ENCODE peak calls at places on chromosomes 13 and 19, in five cellular contexts. One of them, this sample, is unnamed.

GRCh38 chr19:36152061-36152885 is at the start of gene COX7A1:
- DNase-seq in cardiac fibroblast: peak
- DNase-seq in AG09309: no peak
- DNase-seq in HL-60: no peak
- DNase-seq in AG10803: peak
- DNase-seq in this sample: peak

GRCh38 chr13:31321457-31321856 is 121.7 kb downstream of the B3GLCT start:
- DNase-seq in AG09309: no peak
- DNase-seq in AG10803: no peak
- DNase-seq in HL-60: no peak
- DNase-seq in cardiac fibroblast: no peak
- DNase-seq in this sample: no peak

GRCh38 chr13:41813426-41813825 is 147.5 kb downstream of the VWA8 start:
- DNase-seq in AG10803: peak
- DNase-seq in AG09309: no peak
- DNase-seq in HL-60: no peak
- DNase-seq in cardiac fibroblast: peak
- DNase-seq in this sample: no peak

GRCh38 chr19:48213959-48214358 is 41.8 kb downstream of the CARD8 start:
- DNase-seq in AG09309: no peak
- DNase-seq in HL-60: no peak
- DNase-seq in cardiac fibroblast: no peak
- DNase-seq in AG10803: no peak
- DNase-seq in this sample: no peak

GRCh38 chr19:20315543-20315942 is 148.5 kb downstream of the ZNF486 start:
- DNase-seq in AG09309: no peak
- DNase-seq in AG10803: no peak
- DNase-seq in cardiac fibroblast: no peak
- DNase-seq in HL-60: no peak
- DNase-seq in this sample: no peak

GRCh38 chr13:44884076-44884729 is 105.1 kb downstream of the NUFIP1 start:
- DNase-seq in AG10803: peak
- DNase-seq in AG09309: no peak
- DNase-seq in HL-60: no peak
- DNase-seq in cardiac fibroblast: peak
- DNase-seq in this sample: no peak

GRCh38 chr13:45166858-45167257 is 34.0 kb downstream of the KCTD4 start:
- DNase-seq in HL-60: no peak
- DNase-seq in AG10803: no peak
- DNase-seq in AG09309: no peak
- DNase-seq in cardiac fibroblast: no peak
- DNase-seq in this sample: no peak

GRCh38 chr19:42468273-42468796 is 25.6 kb upstream of the CXCL17 start:
- DNase-seq in HL-60: no peak
- DNase-seq in AG10803: peak
- DNase-seq in AG09309: peak
- DNase-seq in cardiac fibroblast: peak
- DNase-seq in this sample: no peak

GRCh38 chr13:48334534-48335127 is 31.1 kb downstream of the RB1 start:
- DNase-seq in HL-60: no peak
- DNase-seq in cardiac fibroblast: peak
- DNase-seq in AG10803: peak
- DNase-seq in AG09309: peak
- DNase-seq in this sample: peak

GRCh38 chr13:89695343-89696257 is 1651.9 kb upstream of the MIR17HG start:
- DNase-seq in AG10803: peak
- DNase-seq in HL-60: peak
- DNase-seq in cardiac fibroblast: peak
- DNase-seq in AG09309: no peak
- DNase-seq in this sample: peak

GRCh38 chr13:79675931-79676658 is 195.1 kb downstream of the NDFIP2 start:
- DNase-seq in AG09309: no peak
- DNase-seq in AG10803: no peak
- DNase-seq in HL-60: no peak
- DNase-seq in cardiac fibroblast: no peak
- DNase-seq in this sample: no peak

GRCh38 chr19:23882493-23882892 is 32.2 kb upstream of the ZNF726 start:
- DNase-seq in HL-60: no peak
- DNase-seq in cardiac fibroblast: no peak
- DNase-seq in AG09309: no peak
- DNase-seq in AG10803: no peak
- DNase-seq in this sample: no peak

GRCh38 chr13:34020388-34020787 is 202.4 kb downstream of the RFC3 start:
- DNase-seq in AG09309: no peak
- DNase-seq in AG10803: no peak
- DNase-seq in cardiac fibroblast: no peak
- DNase-seq in HL-60: no peak
- DNase-seq in this sample: no peak

GRCh38 chr13:19573072-19573716 is 11.9 kb upstream of the TPTE2 start:
- DNase-seq in AG09309: no peak
- DNase-seq in cardiac fibroblast: no peak
- DNase-seq in HL-60: no peak
- DNase-seq in AG10803: no peak
- DNase-seq in this sample: no peak

GRCh38 chr13:79481685-79482052 is 714 bp downstream of the NDFIP2 start:
- DNase-seq in AG09309: no peak
- DNase-seq in AG10803: no peak
- DNase-seq in cardiac fibroblast: no peak
- DNase-seq in HL-60: no peak
- DNase-seq in this sample: no peak

GRCh38 chr19:32870981-32871451 is 1.4 kb upstream of the SLC7A9 start:
- DNase-seq in AG09309: no peak
- DNase-seq in cardiac fibroblast: no peak
- DNase-seq in AG10803: no peak
- DNase-seq in HL-60: no peak
- DNase-seq in this sample: no peak

GRCh38 chr19:19447536-19448237 is 42.2 kb downstream of the GATAD2A start:
- DNase-seq in AG09309: no peak
- DNase-seq in AG10803: peak
- DNase-seq in cardiac fibroblast: no peak
- DNase-seq in HL-60: no peak
- DNase-seq in this sample: no peak

GRCh38 chr13:33318037-33318436 is 32.5 kb upstream of the STARD13 start:
- DNase-seq in HL-60: no peak
- DNase-seq in cardiac fibroblast: peak
- DNase-seq in AG09309: no peak
- DNase-seq in AG10803: no peak
- DNase-seq in this sample: no peak

GRCh38 chr13:97855570-97855970 is 97.9 kb upstream of the IPO5 start:
- DNase-seq in AG09309: peak
- DNase-seq in AG10803: peak
- DNase-seq in cardiac fibroblast: peak
- DNase-seq in HL-60: peak
- DNase-seq in this sample: peak

GRCh38 chr13:110399801-110400200 is 92.7 kb downstream of the COL4A2 start:
- DNase-seq in AG09309: no peak
- DNase-seq in HL-60: no peak
- DNase-seq in cardiac fibroblast: peak
- DNase-seq in AG10803: peak
- DNase-seq in this sample: no peak

GRCh38 chr13:20703785-20704458 is 423 bp downstream of the IL17D start:
- DNase-seq in cardiac fibroblast: peak
- DNase-seq in AG09309: no peak
- DNase-seq in AG10803: peak
- DNase-seq in HL-60: peak
- DNase-seq in this sample: peak

GRCh38 chr13:40777166-40777956 is 6.4 kb upstream of the MRPS31 start:
- DNase-seq in HL-60: no peak
- DNase-seq in cardiac fibroblast: peak
- DNase-seq in AG09309: no peak
- DNase-seq in AG10803: peak
- DNase-seq in this sample: peak

GRCh38 chr19:30029721-30030510 is 87.9 kb downstream of the URI1 start:
- DNase-seq in HL-60: no peak
- DNase-seq in AG09309: peak
- DNase-seq in AG10803: no peak
- DNase-seq in cardiac fibroblast: peak
- DNase-seq in this sample: peak

GRCh38 chr13:91291078-91291477 is 56.4 kb upstream of the MIR17HG start:
- DNase-seq in cardiac fibroblast: no peak
- DNase-seq in HL-60: no peak
- DNase-seq in AG10803: no peak
- DNase-seq in AG09309: no peak
- DNase-seq in this sample: no peak

GRCh38 chr19:709196-709964 is 645 bp downstream of the PALM start:
- DNase-seq in AG09309: no peak
- DNase-seq in HL-60: no peak
- DNase-seq in cardiac fibroblast: no peak
- DNase-seq in AG10803: no peak
- DNase-seq in this sample: no peak

GRCh38 chr13:32846020-32846451 is 170.2 kb upstream of the KL start:
- DNase-seq in AG10803: no peak
- DNase-seq in AG09309: no peak
- DNase-seq in cardiac fibroblast: no peak
- DNase-seq in HL-60: no peak
- DNase-seq in this sample: no peak

GRCh38 chr13:43354147-43354945 is 331.0 kb downstream of the DNAJC15 start:
- DNase-seq in AG09309: no peak
- DNase-seq in AG10803: peak
- DNase-seq in cardiac fibroblast: no peak
- DNase-seq in HL-60: no peak
- DNase-seq in this sample: no peak

GRCh38 chr19:35051796-35052195 is 10.3 kb downstream of the HPN start:
- DNase-seq in AG09309: no peak
- DNase-seq in AG10803: no peak
- DNase-seq in HL-60: no peak
- DNase-seq in cardiac fibroblast: no peak
- DNase-seq in this sample: no peak

GRCh38 chr19:49217382-49217781 is 59.8 kb downstream of the TRPM4 start:
- DNase-seq in AG10803: peak
- DNase-seq in cardiac fibroblast: peak
- DNase-seq in AG09309: no peak
- DNase-seq in HL-60: no peak
- DNase-seq in this sample: no peak

GRCh38 chr19:12847159-12848139 is 9.1 kb downstream of the MAST1 start:
- DNase-seq in AG10803: peak
- DNase-seq in cardiac fibroblast: peak
- DNase-seq in HL-60: peak
- DNase-seq in AG09309: peak
- DNase-seq in this sample: peak

GRCh38 chr13:53151692-53152421 is 123.2 kb downstream of the OLFM4 start:
- DNase-seq in AG09309: no peak
- DNase-seq in HL-60: peak
- DNase-seq in AG10803: peak
- DNase-seq in cardiac fibroblast: peak
- DNase-seq in this sample: peak

GRCh38 chr13:88042489-88042888 is 371.3 kb downstream of the SLITRK5 start:
- DNase-seq in AG10803: peak
- DNase-seq in AG09309: no peak
- DNase-seq in cardiac fibroblast: no peak
- DNase-seq in HL-60: no peak
- DNase-seq in this sample: no peak

GRCh38 chr19:45405435-45406164 is 731 bp upstream of the PPP1R13L start:
- DNase-seq in AG09309: peak
- DNase-seq in AG10803: peak
- DNase-seq in HL-60: peak
- DNase-seq in cardiac fibroblast: peak
- DNase-seq in this sample: peak

GRCh38 chr13:80359459-80360297 is 18.8 kb upstream of the SPRY2 start:
- DNase-seq in AG10803: no peak
- DNase-seq in HL-60: no peak
- DNase-seq in cardiac fibroblast: peak
- DNase-seq in AG09309: no peak
- DNase-seq in this sample: no peak

GRCh38 chr19:30924670-30925069 is 424.6 kb downstream of the TSHZ3 start:
- DNase-seq in HL-60: no peak
- DNase-seq in cardiac fibroblast: no peak
- DNase-seq in AG10803: no peak
- DNase-seq in AG09309: no peak
- DNase-seq in this sample: no peak

GRCh38 chr19:22604571-22605274 is 29.4 kb upstream of the ZNF492 start:
- DNase-seq in AG10803: no peak
- DNase-seq in AG09309: no peak
- DNase-seq in cardiac fibroblast: no peak
- DNase-seq in HL-60: no peak
- DNase-seq in this sample: no peak

GRCh38 chr13:25752957-25753540 is 298.8 kb downstream of the SHISA2 start:
- DNase-seq in AG10803: peak
- DNase-seq in AG09309: no peak
- DNase-seq in cardiac fibroblast: peak
- DNase-seq in HL-60: no peak
- DNase-seq in this sample: no peak

GRCh38 chr19:16376241-16376640 is 51.6 kb downstream of the KLF2 start:
- DNase-seq in HL-60: no peak
- DNase-seq in AG10803: no peak
- DNase-seq in AG09309: no peak
- DNase-seq in cardiac fibroblast: no peak
- DNase-seq in this sample: no peak
- TF ChIP-seq CTCF in HL-60: no peak
- TF ChIP-seq CTCF in AG10803: no peak
- TF ChIP-seq CTCF in AG09309: no peak
- TF ChIP-seq CTCF in cardiac fibroblast: no peak
- TF ChIP-seq CTCF in this sample: no peak

DNA sequence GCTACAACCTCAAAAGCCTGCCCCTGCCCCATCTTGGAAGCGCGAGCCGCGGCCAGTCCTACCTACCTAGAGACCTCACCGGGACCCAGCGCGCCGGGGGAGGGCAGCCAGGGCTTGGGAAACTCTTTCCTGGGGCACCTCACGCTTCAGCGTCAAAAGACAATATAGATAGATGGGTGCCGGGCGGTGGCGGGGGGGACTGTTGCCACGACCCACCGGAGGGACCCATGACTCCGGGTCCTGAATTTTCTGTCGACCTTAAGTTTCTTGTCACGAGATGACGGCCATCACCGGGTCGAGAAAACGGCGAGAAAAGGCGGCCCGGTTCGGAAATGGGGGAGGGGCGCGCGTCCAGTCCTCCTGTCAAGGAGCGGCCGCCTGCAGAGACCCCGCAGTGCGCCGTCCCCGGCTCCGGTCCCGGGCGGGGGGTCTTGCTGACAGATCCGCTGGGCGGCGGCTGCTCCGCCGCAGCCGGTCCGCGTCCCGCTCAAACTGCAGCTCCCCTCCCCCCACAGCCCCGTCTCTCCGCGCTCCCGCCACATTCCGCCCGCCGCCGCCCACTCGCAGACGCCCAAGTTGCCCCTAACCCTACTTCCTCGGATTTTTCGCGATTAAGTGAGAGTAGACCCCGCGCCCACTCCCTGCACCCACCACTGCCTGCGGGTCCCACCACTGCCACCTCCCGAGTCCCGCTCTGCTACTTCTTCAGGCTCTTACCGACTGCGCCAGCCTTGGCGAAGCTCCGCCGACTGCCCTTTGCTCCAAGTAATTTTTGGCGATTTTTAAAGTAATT is 66.1 kb downstream of the KCNRG start:
- DNase-seq in cardiac fibroblast: no peak
- DNase-seq in HL-60: no peak
- DNase-seq in AG09309: no peak
- DNase-seq in AG10803: no peak
- DNase-seq in this sample: peak
- TF ChIP-seq CTCF in cardiac fibroblast: peak
- TF ChIP-seq CTCF in HL-60: no peak
- TF ChIP-seq CTCF in AG09309: no peak
- TF ChIP-seq CTCF in AG10803: peak
- TF ChIP-seq CTCF in this sample: no peak

GRCh38 chr13:113350065-113350937 is 13.6 kb downstream of the GRTP1 start:
- DNase-seq in AG09309: no peak
- DNase-seq in HL-60: no peak
- DNase-seq in AG10803: no peak
- DNase-seq in cardiac fibroblast: no peak
- DNase-seq in this sample: no peak
- TF ChIP-seq CTCF in AG09309: peak
- TF ChIP-seq CTCF in HL-60: no peak
- TF ChIP-seq CTCF in AG10803: no peak
- TF ChIP-seq CTCF in cardiac fibroblast: no peak
- TF ChIP-seq CTCF in this sample: no peak

GRCh38 chr19:4256563-4256962 is 9.7 kb downstream of the YJU2 start:
- DNase-seq in AG10803: no peak
- DNase-seq in HL-60: no peak
- DNase-seq in cardiac fibroblast: peak
- DNase-seq in AG09309: no peak
- DNase-seq in this sample: no peak
- TF ChIP-seq CTCF in AG10803: no peak
- TF ChIP-seq CTCF in HL-60: peak
- TF ChIP-seq CTCF in cardiac fibroblast: peak
- TF ChIP-seq CTCF in AG09309: no peak
- TF ChIP-seq CTCF in this sample: peak